ENCODE peak calls at places on chromosomes 11 and 22, in eight cellular contexts. One of them, this sample, is unnamed.

GRCh38 chr11:60985991-60986915 is 14.8 kb downstream of the CD6 start:
- DNase-seq in ACHN: no peak
- DNase-seq in cerebellar nuclear complex: no peak
- DNase-seq in activated naive CD8-positive, alpha-beta T cell treated with anti-CD3 and anti-CD28 coated beads, Interleukin-2, amount 50 U/mL, for 24 hours: peak; percentile 85
- DNase-seq in SJCRH30: no peak
- DNase-seq in activated CD4-positive, alpha-beta T cell treated with anti-CD3 and anti-CD28 coated beads, Interleukin-2, amount 50 U/mL, for 48 hours: peak; percentile 91
- DNase-seq in brain microvascular endothelial cell: peak; percentile 41
- DNase-seq in anterior cingulate cortex: no peak
- DNase-seq in this sample: peak; percentile 64

GRCh38 chr11:72446929-72447753 is 12.8 kb upstream of the CLPB start:
- DNase-seq in activated CD4-positive, alpha-beta T cell treated with anti-CD3 and anti-CD28 coated beads, Interleukin-2, amount 50 U/mL, for 48 hours: no peak
- DNase-seq in anterior cingulate cortex: no peak
- DNase-seq in activated naive CD8-positive, alpha-beta T cell treated with anti-CD3 and anti-CD28 coated beads, Interleukin-2, amount 50 U/mL, for 24 hours: no peak
- DNase-seq in ACHN: peak; percentile 65
- DNase-seq in cerebellar nuclear complex: peak; percentile 6
- DNase-seq in brain microvascular endothelial cell: peak; percentile 55
- DNase-seq in SJCRH30: no peak
- DNase-seq in this sample: peak; percentile 77

GRCh38 chr22:43275545-43275981 is 67.6 kb downstream of the SCUBE1 start:
- DNase-seq in brain microvascular endothelial cell: peak; percentile 37
- DNase-seq in anterior cingulate cortex: no peak
- DNase-seq in activated CD4-positive, alpha-beta T cell treated with anti-CD3 and anti-CD28 coated beads, Interleukin-2, amount 50 U/mL, for 48 hours: no peak
- DNase-seq in SJCRH30: no peak
- DNase-seq in ACHN: peak; percentile 80
- DNase-seq in activated naive CD8-positive, alpha-beta T cell treated with anti-CD3 and anti-CD28 coated beads, Interleukin-2, amount 50 U/mL, for 24 hours: no peak
- DNase-seq in cerebellar nuclear complex: no peak
- DNase-seq in this sample: peak; percentile 41

GRCh38 chr22:47676685-47677084 is 914.2 kb downstream of the TBC1D22A start:
- DNase-seq in cerebellar nuclear complex: no peak
- DNase-seq in brain microvascular endothelial cell: no peak
- DNase-seq in SJCRH30: no peak
- DNase-seq in ACHN: no peak
- DNase-seq in anterior cingulate cortex: no peak
- DNase-seq in activated CD4-positive, alpha-beta T cell treated with anti-CD3 and anti-CD28 coated beads, Interleukin-2, amount 50 U/mL, for 48 hours: no peak
- DNase-seq in activated naive CD8-positive, alpha-beta T cell treated with anti-CD3 and anti-CD28 coated beads, Interleukin-2, amount 50 U/mL, for 24 hours: no peak
- DNase-seq in this sample: no peak

GRCh38 chr22:20238567-20239062 is 29.5 kb downstream of the RTN4R start:
- DNase-seq in SJCRH30: peak; percentile 82
- DNase-seq in activated CD4-positive, alpha-beta T cell treated with anti-CD3 and anti-CD28 coated beads, Interleukin-2, amount 50 U/mL, for 48 hours: peak; percentile 70
- DNase-seq in cerebellar nuclear complex: no peak
- DNase-seq in brain microvascular endothelial cell: no peak
- DNase-seq in ACHN: peak; percentile 39
- DNase-seq in anterior cingulate cortex: peak; percentile 45
- DNase-seq in activated naive CD8-positive, alpha-beta T cell treated with anti-CD3 and anti-CD28 coated beads, Interleukin-2, amount 50 U/mL, for 24 hours: peak; percentile 70
- DNase-seq in this sample: no peak

GRCh38 chr11:80993561-80993960 is 1552.7 kb upstream of the TENM4 start:
- DNase-seq in cerebellar nuclear complex: no peak
- DNase-seq in activated naive CD8-positive, alpha-beta T cell treated with anti-CD3 and anti-CD28 coated beads, Interleukin-2, amount 50 U/mL, for 24 hours: no peak
- DNase-seq in SJCRH30: no peak
- DNase-seq in anterior cingulate cortex: no peak
- DNase-seq in brain microvascular endothelial cell: peak; percentile 12
- DNase-seq in activated CD4-positive, alpha-beta T cell treated with anti-CD3 and anti-CD28 coated beads, Interleukin-2, amount 50 U/mL, for 48 hours: no peak
- DNase-seq in ACHN: peak; percentile 39
- DNase-seq in this sample: peak; percentile 31

GRCh38 chr22:47166446-47167016 is 404.1 kb downstream of the TBC1D22A start:
- DNase-seq in activated CD4-positive, alpha-beta T cell treated with anti-CD3 and anti-CD28 coated beads, Interleukin-2, amount 50 U/mL, for 48 hours: no peak
- DNase-seq in brain microvascular endothelial cell: no peak
- DNase-seq in cerebellar nuclear complex: peak; percentile 84
- DNase-seq in SJCRH30: no peak
- DNase-seq in activated naive CD8-positive, alpha-beta T cell treated with anti-CD3 and anti-CD28 coated beads, Interleukin-2, amount 50 U/mL, for 24 hours: no peak
- DNase-seq in anterior cingulate cortex: no peak
- DNase-seq in ACHN: no peak
- DNase-seq in this sample: no peak

GRCh38 chr11:15675683-15676082 is 561.0 kb downstream of the INSC start:
- DNase-seq in activated naive CD8-positive, alpha-beta T cell treated with anti-CD3 and anti-CD28 coated beads, Interleukin-2, amount 50 U/mL, for 24 hours: no peak
- DNase-seq in activated CD4-positive, alpha-beta T cell treated with anti-CD3 and anti-CD28 coated beads, Interleukin-2, amount 50 U/mL, for 48 hours: no peak
- DNase-seq in SJCRH30: no peak
- DNase-seq in anterior cingulate cortex: no peak
- DNase-seq in cerebellar nuclear complex: no peak
- DNase-seq in brain microvascular endothelial cell: no peak
- DNase-seq in ACHN: no peak
- DNase-seq in this sample: peak; percentile 18

GRCh38 chr11:10878408-10879214 is 20.8 kb upstream of the ZBED5 start:
- DNase-seq in activated CD4-positive, alpha-beta T cell treated with anti-CD3 and anti-CD28 coated beads, Interleukin-2, amount 50 U/mL, for 48 hours: no peak
- DNase-seq in activated naive CD8-positive, alpha-beta T cell treated with anti-CD3 and anti-CD28 coated beads, Interleukin-2, amount 50 U/mL, for 24 hours: no peak
- DNase-seq in SJCRH30: peak; percentile 55
- DNase-seq in ACHN: peak; percentile 73
- DNase-seq in cerebellar nuclear complex: no peak
- DNase-seq in brain microvascular endothelial cell: peak; percentile 31
- DNase-seq in anterior cingulate cortex: no peak
- DNase-seq in this sample: peak; percentile 85

GRCh38 chr11:113448311-113448666 is 26.9 kb downstream of the DRD2 start:
- DNase-seq in activated naive CD8-positive, alpha-beta T cell treated with anti-CD3 and anti-CD28 coated beads, Interleukin-2, amount 50 U/mL, for 24 hours: no peak
- DNase-seq in brain microvascular endothelial cell: no peak
- DNase-seq in ACHN: no peak
- DNase-seq in cerebellar nuclear complex: no peak
- DNase-seq in SJCRH30: no peak
- DNase-seq in anterior cingulate cortex: no peak
- DNase-seq in activated CD4-positive, alpha-beta T cell treated with anti-CD3 and anti-CD28 coated beads, Interleukin-2, amount 50 U/mL, for 48 hours: no peak
- DNase-seq in this sample: no peak

GRCh38 chr22:38462960-38463784 is 4.7 kb upstream of the KDELR3 start:
- DNase-seq in anterior cingulate cortex: no peak
- DNase-seq in activated naive CD8-positive, alpha-beta T cell treated with anti-CD3 and anti-CD28 coated beads, Interleukin-2, amount 50 U/mL, for 24 hours: no peak
- DNase-seq in ACHN: no peak
- DNase-seq in SJCRH30: peak; percentile 56
- DNase-seq in activated CD4-positive, alpha-beta T cell treated with anti-CD3 and anti-CD28 coated beads, Interleukin-2, amount 50 U/mL, for 48 hours: no peak
- DNase-seq in cerebellar nuclear complex: no peak
- DNase-seq in brain microvascular endothelial cell: no peak
- DNase-seq in this sample: no peak

GRCh38 chr11:75635009-75635909 is 33.6 kb downstream of the MAP6 start:
- DNase-seq in anterior cingulate cortex: no peak
- DNase-seq in activated CD4-positive, alpha-beta T cell treated with anti-CD3 and anti-CD28 coated beads, Interleukin-2, amount 50 U/mL, for 48 hours: no peak
- DNase-seq in activated naive CD8-positive, alpha-beta T cell treated with anti-CD3 and anti-CD28 coated beads, Interleukin-2, amount 50 U/mL, for 24 hours: no peak
- DNase-seq in SJCRH30: peak; percentile 38
- DNase-seq in cerebellar nuclear complex: no peak
- DNase-seq in ACHN: no peak
- DNase-seq in brain microvascular endothelial cell: peak; percentile 35
- DNase-seq in this sample: peak; percentile 56

GRCh38 chr11:109041876-109042275 is 377.0 kb downstream of the DDX10 start:
- DNase-seq in SJCRH30: no peak
- DNase-seq in activated naive CD8-positive, alpha-beta T cell treated with anti-CD3 and anti-CD28 coated beads, Interleukin-2, amount 50 U/mL, for 24 hours: no peak
- DNase-seq in brain microvascular endothelial cell: peak; percentile 48
- DNase-seq in cerebellar nuclear complex: no peak
- DNase-seq in ACHN: no peak
- DNase-seq in anterior cingulate cortex: no peak
- DNase-seq in activated CD4-positive, alpha-beta T cell treated with anti-CD3 and anti-CD28 coated beads, Interleukin-2, amount 50 U/mL, for 48 hours: no peak
- DNase-seq in this sample: no peak

GRCh38 chr11:61718613-61719302 is 33.7 kb upstream of the MYRF start:
- DNase-seq in cerebellar nuclear complex: no peak
- DNase-seq in brain microvascular endothelial cell: peak; percentile 54
- DNase-seq in SJCRH30: peak; percentile 75
- DNase-seq in activated naive CD8-positive, alpha-beta T cell treated with anti-CD3 and anti-CD28 coated beads, Interleukin-2, amount 50 U/mL, for 24 hours: no peak
- DNase-seq in ACHN: no peak
- DNase-seq in activated CD4-positive, alpha-beta T cell treated with anti-CD3 and anti-CD28 coated beads, Interleukin-2, amount 50 U/mL, for 48 hours: no peak
- DNase-seq in anterior cingulate cortex: peak; percentile 13
- DNase-seq in this sample: peak; percentile 61

GRCh38 chr11:123798513-123799252 is 7.5 kb downstream of the OR6M1 start:
- DNase-seq in anterior cingulate cortex: no peak
- DNase-seq in activated CD4-positive, alpha-beta T cell treated with anti-CD3 and anti-CD28 coated beads, Interleukin-2, amount 50 U/mL, for 48 hours: no peak
- DNase-seq in SJCRH30: no peak
- DNase-seq in ACHN: no peak
- DNase-seq in cerebellar nuclear complex: no peak
- DNase-seq in brain microvascular endothelial cell: no peak
- DNase-seq in activated naive CD8-positive, alpha-beta T cell treated with anti-CD3 and anti-CD28 coated beads, Interleukin-2, amount 50 U/mL, for 24 hours: no peak
- DNase-seq in this sample: peak; percentile 37

GRCh38 chr11:16780698-16781550 is 42.5 kb downstream of the C11orf58 start:
- DNase-seq in ACHN: no peak
- DNase-seq in activated naive CD8-positive, alpha-beta T cell treated with anti-CD3 and anti-CD28 coated beads, Interleukin-2, amount 50 U/mL, for 24 hours: no peak
- DNase-seq in activated CD4-positive, alpha-beta T cell treated with anti-CD3 and anti-CD28 coated beads, Interleukin-2, amount 50 U/mL, for 48 hours: no peak
- DNase-seq in SJCRH30: no peak
- DNase-seq in brain microvascular endothelial cell: no peak
- DNase-seq in cerebellar nuclear complex: no peak
- DNase-seq in anterior cingulate cortex: no peak
- DNase-seq in this sample: no peak

GRCh38 chr11:131867457-131868257 is 497.2 kb downstream of the NTM start:
- DNase-seq in ACHN: peak; percentile 57
- DNase-seq in SJCRH30: peak; percentile 40
- DNase-seq in activated CD4-positive, alpha-beta T cell treated with anti-CD3 and anti-CD28 coated beads, Interleukin-2, amount 50 U/mL, for 48 hours: peak; percentile 10
- DNase-seq in anterior cingulate cortex: peak; percentile 59
- DNase-seq in cerebellar nuclear complex: peak; percentile 58
- DNase-seq in brain microvascular endothelial cell: peak; percentile 91
- DNase-seq in activated naive CD8-positive, alpha-beta T cell treated with anti-CD3 and anti-CD28 coated beads, Interleukin-2, amount 50 U/mL, for 24 hours: peak; percentile 3
- DNase-seq in this sample: peak; percentile 94

GRCh38 chr22:44351685-44352377 is 39.1 kb upstream of the SHISAL1 start:
- DNase-seq in activated naive CD8-positive, alpha-beta T cell treated with anti-CD3 and anti-CD28 coated beads, Interleukin-2, amount 50 U/mL, for 24 hours: peak; percentile 60
- DNase-seq in activated CD4-positive, alpha-beta T cell treated with anti-CD3 and anti-CD28 coated beads, Interleukin-2, amount 50 U/mL, for 48 hours: peak; percentile 61
- DNase-seq in ACHN: peak; percentile 88
- DNase-seq in anterior cingulate cortex: no peak
- DNase-seq in SJCRH30: peak; percentile 49
- DNase-seq in brain microvascular endothelial cell: peak; percentile 88
- DNase-seq in cerebellar nuclear complex: peak; percentile 77
- DNase-seq in this sample: peak; percentile 93

GRCh38 chr11:90113541-90113940 is 20.9 kb upstream of the NAALAD2 start:
- DNase-seq in cerebellar nuclear complex: no peak
- DNase-seq in activated naive CD8-positive, alpha-beta T cell treated with anti-CD3 and anti-CD28 coated beads, Interleukin-2, amount 50 U/mL, for 24 hours: no peak
- DNase-seq in ACHN: peak; percentile 11
- DNase-seq in activated CD4-positive, alpha-beta T cell treated with anti-CD3 and anti-CD28 coated beads, Interleukin-2, amount 50 U/mL, for 48 hours: no peak
- DNase-seq in anterior cingulate cortex: no peak
- DNase-seq in brain microvascular endothelial cell: no peak
- DNase-seq in SJCRH30: no peak
- DNase-seq in this sample: peak; percentile 18